ENCODE peak calls at places on chromosomes 16 and 17, in four cellular contexts. One of them, this sample, is unnamed.

GRCh38 chr17:11954961-11955360 is 42.3 kb downstream of the ZNF18 start:
- DNase-seq in K562: no peak
- DNase-seq in HL-60: no peak
- DNase-seq in GM12878: no peak
- DNase-seq in this sample: no peak

GRCh38 chr17:39638317-39638716 is 1.4 kb downstream of the STARD3 start:
- DNase-seq in K562: no peak
- DNase-seq in HL-60: no peak
- DNase-seq in GM12878: no peak
- DNase-seq in this sample: no peak

GRCh38 chr17:40303706-40304450 is 5.1 kb upstream of the RARA start:
- DNase-seq in K562: no peak
- DNase-seq in HL-60: no peak
- DNase-seq in GM12878: no peak
- DNase-seq in this sample: no peak

GRCh38 chr17:978110-979093 is 1.2 kb downstream of the NXN start:
- DNase-seq in K562: no peak
- DNase-seq in HL-60: no peak
- DNase-seq in GM12878: no peak
- DNase-seq in this sample: no peak

GRCh38 chr17:82013772-82014321 is 8.8 kb downstream of the CENPX start:
- DNase-seq in K562: no peak
- DNase-seq in HL-60: no peak
- DNase-seq in GM12878: no peak
- DNase-seq in this sample: no peak

GRCh38 chr17:19021622-19022083 is 17.1 kb upstream of the FAM83G start:
- DNase-seq in K562: peak
- DNase-seq in HL-60: no peak
- DNase-seq in GM12878: no peak
- DNase-seq in this sample: no peak

GRCh38 chr17:7833795-7834553 is at the start of gene KDM6B:
- DNase-seq in K562: peak
- DNase-seq in HL-60: peak
- DNase-seq in GM12878: no peak
- DNase-seq in this sample: peak

GRCh38 chr16:69611103-69611640 is 45.4 kb downstream of the NFAT5 start:
- DNase-seq in K562: no peak
- DNase-seq in HL-60: no peak
- DNase-seq in GM12878: no peak
- DNase-seq in this sample: no peak

GRCh38 chr16:4369006-4369766 is 2.5 kb upstream of the VASN start:
- DNase-seq in K562: no peak
- DNase-seq in HL-60: no peak
- DNase-seq in GM12878: no peak
- DNase-seq in this sample: no peak

GRCh38 chr16:28925386-28926228 is 569 bp upstream of the RABEP2 start:
- DNase-seq in K562: peak
- DNase-seq in HL-60: peak
- DNase-seq in GM12878: no peak
- DNase-seq in this sample: no peak

GRCh38 chr16:9495824-9496223 is 404.4 kb downstream of the HAPSTR1 start:
- DNase-seq in K562: no peak
- DNase-seq in HL-60: no peak
- DNase-seq in GM12878: no peak
- DNase-seq in this sample: no peak

GRCh38 chr17:36149296-36149820 is 27.1 kb downstream of the TBC1D3B start:
- DNase-seq in K562: no peak
- DNase-seq in HL-60: peak
- DNase-seq in GM12878: no peak
- DNase-seq in this sample: no peak

DNA sequence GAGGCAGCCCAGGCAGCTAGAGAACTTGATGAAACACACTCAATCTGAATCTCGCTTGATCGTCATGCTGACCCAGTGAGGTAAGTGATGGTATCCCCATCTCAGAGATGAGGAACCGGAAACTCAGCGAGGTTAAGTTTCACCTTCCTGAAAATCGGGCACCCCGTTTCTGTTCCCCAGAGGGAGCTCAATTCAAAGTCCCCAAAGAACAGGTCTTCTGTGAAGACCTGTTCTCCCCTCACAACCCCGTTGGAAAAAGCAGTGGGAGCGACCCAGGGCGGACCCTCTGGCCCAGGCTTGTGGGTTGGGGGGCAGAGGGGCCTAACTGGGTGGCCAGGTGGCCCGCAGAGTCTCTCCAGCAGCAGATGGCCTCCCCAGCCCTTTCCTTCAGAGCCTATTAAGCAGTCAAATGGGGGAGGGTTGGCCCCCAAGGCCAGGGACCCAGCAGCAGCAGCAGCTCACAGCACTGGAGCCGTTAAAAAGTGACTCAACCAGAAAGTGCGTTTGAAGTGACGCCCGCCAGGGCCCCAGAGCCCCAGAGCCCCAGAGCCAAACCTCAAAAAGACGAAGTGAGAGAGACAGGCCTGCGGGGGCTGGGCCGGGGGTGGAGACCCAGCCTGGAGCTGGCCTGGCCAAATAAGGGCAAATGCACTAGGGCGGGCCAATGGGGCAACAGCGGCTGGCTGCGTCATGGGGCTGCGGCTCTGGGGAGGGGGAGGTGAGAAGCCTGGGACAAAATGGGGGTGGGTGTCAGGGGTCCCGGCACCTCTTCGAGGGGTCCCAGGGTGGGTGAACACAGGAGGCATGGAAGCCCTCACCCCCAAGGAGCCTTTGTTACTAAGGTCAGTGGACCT is 9.2 kb upstream of the TSPOAP1 start:
- DNase-seq in K562: peak
- DNase-seq in HL-60: peak
- DNase-seq in GM12878: peak
- DNase-seq in this sample: no peak
- TF ChIP-seq POLR2AphosphoS5 in K562: peak
- TF ChIP-seq POLR2AphosphoS5 in HL-60: peak
- TF ChIP-seq POLR2AphosphoS5 in GM12878: peak
- TF ChIP-seq POLR2AphosphoS5 in this sample: peak

DNA sequence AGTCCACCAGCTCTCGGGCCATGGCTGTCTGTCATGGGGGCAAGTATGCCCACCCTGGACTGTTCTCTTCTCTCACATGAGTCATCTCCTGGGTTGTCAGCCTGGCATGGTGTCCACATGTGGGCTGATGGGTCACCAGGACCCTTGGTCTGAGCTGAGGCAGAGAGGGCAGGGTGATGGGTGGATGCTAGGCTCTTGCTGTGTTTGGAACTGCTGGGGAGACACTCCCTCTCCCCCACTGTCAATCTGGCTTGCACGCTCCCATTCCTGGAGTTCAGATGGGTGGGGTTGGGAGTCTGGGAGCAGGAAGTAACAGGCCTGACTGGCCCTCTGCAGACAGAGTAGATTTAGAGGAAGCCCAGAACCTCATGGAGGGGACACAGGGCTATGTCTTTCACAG is 28.9 kb downstream of the KSR1 start:
- DNase-seq in K562: no peak
- DNase-seq in HL-60: no peak
- DNase-seq in GM12878: no peak
- DNase-seq in this sample: no peak
- TF ChIP-seq SPI1 in K562: no peak
- TF ChIP-seq SPI1 in HL-60: no peak
- TF ChIP-seq SPI1 in GM12878: no peak
- TF ChIP-seq SPI1 in this sample: no peak

GRCh38 chr17:78343099-78343432 is 16.8 kb downstream of the SOCS3 start:
- DNase-seq in K562: no peak
- DNase-seq in HL-60: peak
- DNase-seq in GM12878: no peak
- DNase-seq in this sample: no peak

GRCh38 chr17:78342438-78343098 is 17.3 kb downstream of the SOCS3 start:
- DNase-seq in K562: no peak
- DNase-seq in HL-60: no peak
- DNase-seq in GM12878: no peak
- DNase-seq in this sample: no peak

GRCh38 chr17:78340183-78340955 is 19.5 kb downstream of the SOCS3 start:
- DNase-seq in K562: no peak
- DNase-seq in HL-60: no peak
- DNase-seq in GM12878: no peak
- DNase-seq in this sample: no peak

GRCh38 chr17:78343433-78344201 is 16.3 kb downstream of the SOCS3 start:
- DNase-seq in K562: no peak
- DNase-seq in HL-60: peak
- DNase-seq in GM12878: no peak
- DNase-seq in this sample: no peak

DNA sequence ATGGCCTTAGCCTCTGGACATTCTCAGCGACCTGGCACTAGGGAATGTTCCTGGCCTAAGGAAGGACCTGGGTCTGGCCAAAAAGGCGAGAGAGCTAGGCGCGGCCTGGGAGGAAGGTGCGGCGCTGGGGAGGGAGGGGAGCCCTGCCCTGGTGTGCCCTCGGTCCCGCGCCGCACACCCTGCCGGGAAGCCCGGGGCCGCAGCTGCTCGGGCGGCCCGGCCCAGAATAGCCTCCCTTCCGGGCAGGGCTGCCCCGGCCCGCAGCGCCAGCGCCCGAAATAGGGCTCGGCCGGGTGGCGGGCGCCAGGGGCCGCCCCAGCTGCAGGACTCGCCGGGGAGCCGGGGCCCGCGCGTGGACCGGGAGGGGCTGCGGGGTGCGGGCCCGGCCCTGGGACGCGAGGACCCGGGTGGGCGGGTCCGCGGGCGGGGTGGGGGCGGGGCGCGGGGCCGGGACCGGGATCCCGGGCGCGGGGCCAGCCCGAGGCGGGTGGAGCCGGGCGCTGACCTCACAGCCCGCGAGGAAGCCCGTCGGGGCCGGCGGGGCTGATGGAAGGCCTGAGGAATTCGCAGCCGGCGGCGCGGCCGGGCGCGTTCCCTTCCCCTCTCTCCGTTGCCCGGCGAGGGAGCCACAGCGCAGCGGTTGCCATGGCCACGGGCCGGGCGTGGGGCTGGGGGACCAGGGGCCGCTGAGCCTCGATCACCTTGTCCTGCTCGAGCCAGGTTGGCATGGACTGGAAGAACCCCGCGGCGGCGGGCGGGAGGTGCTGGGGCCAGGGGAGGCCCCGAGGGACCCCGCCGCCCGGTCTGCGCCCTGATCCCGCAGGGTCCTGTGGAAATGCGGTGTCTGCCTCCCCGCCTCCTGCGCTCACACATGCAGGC is 18.1 kb downstream of the SOCS3 start:
- DNase-seq in K562: peak
- DNase-seq in HL-60: no peak
- DNase-seq in GM12878: no peak
- DNase-seq in this sample: no peak
- TF ChIP-seq POLR2AphosphoS5 in K562: no peak
- TF ChIP-seq POLR2AphosphoS5 in HL-60: no peak
- TF ChIP-seq POLR2AphosphoS5 in GM12878: no peak
- TF ChIP-seq POLR2AphosphoS5 in this sample: no peak

DNA sequence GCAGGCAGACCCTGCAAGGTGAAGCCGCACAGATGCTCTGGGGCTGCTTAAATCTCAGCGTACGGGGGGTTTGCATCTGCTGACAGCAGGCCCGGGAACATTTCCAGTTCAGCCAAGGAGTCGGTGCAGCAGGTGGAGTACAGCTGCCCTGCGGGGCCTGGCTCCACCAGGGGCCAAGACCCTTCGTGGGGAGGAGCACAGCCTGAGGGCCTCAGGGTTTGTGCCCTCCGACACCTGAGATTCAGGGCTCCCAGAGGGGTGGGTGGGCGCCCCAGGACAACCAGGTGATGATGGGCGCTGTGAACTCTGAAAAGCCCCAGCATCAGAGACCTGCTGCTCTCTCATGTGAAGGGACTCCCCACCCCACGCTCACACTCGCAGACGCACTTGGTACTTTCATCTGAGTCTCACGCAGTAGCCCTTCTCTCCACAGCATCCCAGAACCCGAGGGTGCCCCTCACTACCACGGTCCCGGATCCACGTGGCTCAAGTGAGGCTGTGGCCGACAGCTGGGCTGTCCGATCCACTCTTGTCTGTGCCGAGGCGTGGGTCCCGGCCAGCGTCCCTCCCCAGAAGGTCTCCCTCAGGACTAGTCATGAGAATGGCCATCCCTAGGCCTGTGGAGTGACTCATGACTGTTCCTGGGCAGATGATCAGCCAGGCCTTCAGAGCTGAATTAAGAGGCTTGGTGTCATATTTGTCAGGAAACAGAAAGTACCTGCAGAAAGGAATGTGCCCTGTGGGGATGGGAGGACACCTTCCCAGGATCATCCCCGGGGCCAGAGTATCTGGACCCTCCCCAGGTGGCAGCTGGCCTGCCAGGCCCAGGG is 29.6 kb downstream of the ACSF3 start:
- DNase-seq in K562: no peak
- DNase-seq in HL-60: no peak
- DNase-seq in GM12878: no peak
- DNase-seq in this sample: no peak
- TF ChIP-seq SPI1 in K562: no peak
- TF ChIP-seq SPI1 in HL-60: no peak
- TF ChIP-seq SPI1 in GM12878: no peak
- TF ChIP-seq SPI1 in this sample: no peak

GRCh38 chr16:62876133-62876532 is 839.9 kb upstream of the CDH8 start:
- DNase-seq in K562: no peak
- DNase-seq in HL-60: no peak
- DNase-seq in GM12878: no peak
- DNase-seq in this sample: no peak
- TF ChIP-seq POLR2AphosphoS5 in K562: no peak
- TF ChIP-seq POLR2AphosphoS5 in HL-60: no peak
- TF ChIP-seq POLR2AphosphoS5 in GM12878: no peak
- TF ChIP-seq POLR2AphosphoS5 in this sample: no peak